ENCODE peak calls at places on chromosomes 13 and 19, in seven cellular contexts. K is cardiac fibroblast; D is type B pancreatic cell; T is cardiac muscle cell; S is progenitor cell of endocrine pancreas; Y is stimulated activated CD4-positive, alpha-beta T cell treated with anti-CD3 and anti-CD28 coated beads, Interleukin-12 subunit alpha, Interleukin-12 subunit beta, amount 100 ng/mL, for 48 hours; U is fibroblast of pulmonary artery. W is an unnamed sample.
A peak's percentile ranks its signal among the peaks of the same experiment; 100 is the strongest.

GRCh38 chr13:113327391-113327765 is 30.3 kb downstream of the LAMP1 start:
- DNase-seq in Y (no peak), D (no peak), K (no peak), T (no peak), U (no peak), S (no peak), W (no peak)

GRCh38 chr19:13689050-13689449 is 75.3 kb upstream of the MRI1 start:
- DNase-seq in T (peak; percentile 41), S (no peak), D (no peak), Y (peak; percentile 23), U (peak; percentile 29), K (peak; percentile 14), W (peak; percentile 25)

GRCh38 chr13:45229172-45229571 is 28.3 kb upstream of the KCTD4 start:
- DNase-seq in Y (no peak), S (no peak), D (no peak), K (no peak), U (peak; percentile 52), T (peak; percentile 30), W (no peak)

GRCh38 chr19:4059931-4060620 is 6.6 kb downstream of the ZBTB7A start:
- DNase-seq in U (peak; percentile 54), K (peak; percentile 63), T (peak; percentile 57), Y (no peak), D (no peak), S (no peak), W (no peak)

GRCh38 chr13:20633802-20634201 is 66.8 kb downstream of the IFT88 start:
- DNase-seq in Y (no peak), U (no peak), K (no peak), D (no peak), S (no peak), T (no peak), W (no peak)

GRCh38 chr13:23674795-23675640 is 104.8 kb downstream of the TNFRSF19 start:
- DNase-seq in U (peak; percentile 83), T (peak; percentile 60), Y (no peak), S (no peak), K (peak; percentile 52), D (no peak), W (no peak)

GRCh38 chr13:70237131-70237530 is 128.9 kb upstream of the KLHL1 start:
- DNase-seq in T (no peak), U (no peak), K (no peak), D (no peak), Y (no peak), S (no peak), W (no peak)

GRCh38 chr19:15331419-15332310 is 674 bp downstream of the BRD4 start:
- DNase-seq in U (peak; percentile 54), T (peak; percentile 63), D (no peak), Y (no peak), K (peak; percentile 61), S (peak; percentile 20), W (peak; percentile 10)

GRCh38 chr13:37313383-37313782 is 207.9 kb upstream of the CSNK1A1L start:
- DNase-seq in T (peak; percentile 65), Y (no peak), S (no peak), K (peak; percentile 66), U (peak; percentile 79), D (no peak), W (no peak)

GRCh38 chr13:30616927-30617314 is 799 bp upstream of the USPL1 start:
- DNase-seq in K (peak; percentile 97), S (peak; percentile 49), D (no peak), Y (peak; percentile 36), U (peak; percentile 96), T (peak; percentile 93), W (no peak)

GRCh38 chr19:1424182-1424955 is 13.8 kb upstream of the RPS15 start:
- DNase-seq in Y (no peak), K (no peak), U (no peak), T (no peak), S (no peak), D (no peak), W (no peak)

GRCh38 chr19:45676851-45677263 is 8.8 kb downstream of the GIPR start:
- DNase-seq in Y (no peak), U (no peak), K (no peak), D (no peak), T (no peak), S (no peak), W (no peak)

GRCh38 chr13:31394491-31394890 is 194.7 kb downstream of the B3GLCT start:
- DNase-seq in D (no peak), U (no peak), Y (no peak), K (no peak), T (no peak), S (no peak), W (no peak)

GRCh38 chr19:18204394-18205179 is 745 bp upstream of the RAB3A start:
- DNase-seq in Y (peak; percentile 66), S (peak; percentile 65), U (no peak), T (no peak), K (no peak), D (no peak), W (peak; percentile 69)

GRCh38 chr13:98853791-98854191 is 101.3 kb upstream of the SLC15A1 start:
- DNase-seq in S (no peak), T (no peak), U (peak; percentile 31), D (no peak), Y (peak; percentile 50), K (peak; percentile 37), W (no peak)

GRCh38 chr13:40518481-40518882 is 148.0 kb downstream of the FOXO1 start:
- DNase-seq in S (no peak), T (no peak), K (no peak), Y (peak; percentile 65), D (no peak), U (no peak), W (no peak)

GRCh38 chr19:29812080-29812880 is 489 bp downstream of the CCNE1 start:
- DNase-seq in D (no peak), K (no peak), U (no peak), Y (no peak), S (peak; percentile 28), T (no peak), W (no peak)

GRCh38 chr13:40017662-40018262 is 362.3 kb downstream of the COG6 start:
- DNase-seq in K (no peak), D (no peak), Y (no peak), S (no peak), U (no peak), T (no peak), W (no peak)

GRCh38 chr19:55325172-55325571 is at the start of gene TMEM150B:
- DNase-seq in T (no peak), Y (no peak), S (no peak), U (no peak), K (no peak), D (no peak), W (no peak)

GRCh38 chr13:29702912-29703351 is 107.4 kb upstream of the SLC7A1 start:
- DNase-seq in Y (no peak), T (peak; percentile 93), U (peak; percentile 94), K (peak; percentile 90), S (no peak), D (no peak), W (peak; percentile 14)

W was measured in neural crest cell.